ENCODE peak calls at places on chromosomes 6 and 20, in four cellular contexts. H is A549, P is HepG2, Q is GM12878. K is an unnamed sample.
A peak's percentile ranks its signal among the peaks of the same experiment; 100 is the strongest.

GRCh38 chr6:90025418-90026089 is 131.3 kb downstream of the GJA10 start:
- DNase-seq in H (peak; percentile 5), P (no peak), Q (no peak), K (peak; percentile 34)

GRCh38 chr6:153816306-153816845 is 222.7 kb upstream of the OPRM1 start:
- DNase-seq in H (no peak), P (no peak), Q (no peak), K (no peak)

GRCh38 chr20:59121714-59122376 is 41.8 kb upstream of the ZNF831 start:
- DNase-seq in H (no peak), P (no peak), Q (no peak), K (no peak)

GRCh38 chr6:273441-274111 is 18.7 kb upstream of the DUSP22 start:
- DNase-seq in H (no peak), P (no peak), Q (no peak), K (no peak)

GRCh38 chr6:119110601-119111548 is 32.4 kb upstream of the FAM184A start:
- DNase-seq in H (peak; percentile 37), P (peak; percentile 69), Q (peak; percentile 28), K (peak; percentile 64)

GRCh38 chr6:153831350-153832078 is 207.5 kb upstream of the OPRM1 start:
- DNase-seq in H (no peak), P (no peak), Q (no peak), K (no peak)

GRCh38 chr20:18279231-18279630 is 9.1 kb upstream of the ZNF133 start:
- DNase-seq in H (no peak), P (no peak), Q (no peak), K (peak; percentile 50)

GRCh38 chr6:26235240-26235730 is 129.7 kb upstream of the BTN3A2 start:
- DNase-seq in H (peak; percentile 37), P (no peak), Q (no peak), K (peak; percentile 48)

GRCh38 chr6:47029865-47030561 is 12.1 kb downstream of the ADGRF1 start:
- DNase-seq in H (no peak), P (no peak), Q (no peak), K (no peak)

GRCh38 chr6:77451466-77451865 is 11.8 kb downstream of the HTR1B start:
- DNase-seq in H (no peak), P (no peak), Q (no peak), K (no peak)

GRCh38 chr6:77450924-77451323 is 12.4 kb downstream of the HTR1B start:
- DNase-seq in H (no peak), P (no peak), Q (no peak), K (no peak)

GRCh38 chr6:77448546-77448945 is 14.7 kb downstream of the HTR1B start:
- DNase-seq in H (no peak), P (no peak), Q (no peak), K (no peak)

GRCh38 chr6:77445214-77445613 is 18.1 kb downstream of the HTR1B start:
- DNase-seq in H (no peak), P (no peak), Q (no peak), K (no peak)

GRCh38 chr6:77447254-77447653 is 16.0 kb downstream of the HTR1B start:
- DNase-seq in H (no peak), P (no peak), Q (no peak), K (no peak)
- TF ChIP-seq MAX in H (no peak), P (no peak), Q (no peak), K (no peak)

GRCh38 chr6:27494103-27494502 is 21.2 kb upstream of the ZNF184 start:
- DNase-seq in H (no peak), P (no peak), Q (no peak), K (no peak)

GRCh38 chr6:27500177-27500576 is 27.3 kb upstream of the ZNF184 start:
- DNase-seq in H (no peak), P (no peak), Q (no peak), K (no peak)

GRCh38 chr6:27494987-27495385 is 22.1 kb upstream of the ZNF184 start:
- DNase-seq in H (no peak), P (no peak), Q (no peak), K (peak; percentile 36)

GRCh38 chr6:27492776-27493175 is 19.9 kb upstream of the ZNF184 start:
- DNase-seq in H (no peak), P (no peak), Q (no peak), K (no peak)

DNA sequence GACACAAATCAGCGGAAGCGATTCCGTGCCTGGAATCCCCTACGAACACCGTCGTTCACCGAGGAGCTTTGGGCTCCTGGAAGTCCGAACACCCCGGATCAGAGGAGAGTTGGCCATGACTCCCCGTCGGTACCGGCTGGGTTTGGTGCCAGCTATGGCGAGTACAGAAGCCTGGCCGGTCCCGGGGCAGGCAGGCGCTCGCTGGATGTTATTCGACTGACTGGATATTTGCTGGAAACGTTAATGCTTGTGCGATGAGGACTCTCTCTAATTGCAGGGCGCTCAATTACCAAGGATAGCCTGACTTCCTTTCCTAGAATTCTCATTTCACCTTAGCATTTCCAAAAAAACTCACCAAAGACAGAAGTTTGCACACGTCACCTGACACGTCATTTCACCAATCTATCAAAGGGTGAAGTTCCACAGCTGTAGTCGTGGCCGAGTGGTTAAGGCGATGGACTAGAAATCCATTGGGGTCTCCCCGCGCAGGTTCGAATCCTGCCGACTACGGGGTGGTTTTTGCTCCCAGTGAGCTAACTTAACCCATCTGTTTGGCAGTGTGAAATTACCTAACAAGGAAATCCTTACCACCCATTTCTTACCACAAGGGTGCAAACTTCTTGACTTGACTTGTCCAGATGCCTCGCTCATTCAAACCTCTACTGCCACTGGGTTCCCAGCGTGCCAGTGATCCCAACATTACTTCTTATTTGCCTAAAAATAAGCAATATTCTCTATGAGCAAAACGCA is 22.7 kb upstream of the ZNF184 start:
- DNase-seq in H (peak; percentile 90), P (peak; percentile 80), Q (peak; percentile 64), K (peak; percentile 90)
- TF ChIP-seq POLR2A in H (no peak), P (no peak), Q (no peak), K (no peak)

GRCh38 chr6:96620851-96621250 is 57.9 kb downstream of the FHL5 start:
- DNase-seq in H (no peak), P (no peak), Q (no peak), K (no peak)
- TF ChIP-seq MYC in H (no peak), P (no peak), Q (no peak), K (no peak)

DNA sequence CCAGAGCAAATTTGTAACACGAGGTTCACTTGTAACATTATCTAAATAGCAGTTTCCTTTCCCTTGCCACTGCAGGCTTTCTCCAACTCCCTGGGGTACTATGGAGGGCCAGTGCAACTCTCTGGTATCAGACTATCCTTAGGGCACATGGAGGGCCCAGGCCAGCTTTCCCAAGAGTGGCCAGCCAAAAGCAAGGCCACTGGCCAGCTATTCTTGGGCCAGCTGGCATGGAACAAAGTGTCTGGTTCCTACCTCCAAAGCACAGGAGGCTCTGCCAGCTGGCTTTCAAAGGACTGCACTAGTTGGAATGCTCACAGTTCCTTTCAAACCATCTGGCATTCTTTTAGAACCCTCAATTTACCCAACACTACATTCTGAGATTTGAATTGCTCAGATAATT is 8.7 kb downstream of the RNF24 start:
- DNase-seq in H (no peak), P (no peak), Q (no peak), K (no peak)
- TF ChIP-seq MAX in H (no peak), P (no peak), Q (no peak), K (no peak)

GRCh38 chr6:144782634-144783033 is 497.5 kb downstream of the UTRN start:
- DNase-seq in H (no peak), P (no peak), Q (no peak), K (no peak)
- TF ChIP-seq POLR2A in H (no peak), P (no peak), Q (no peak), K (no peak)

DNA sequence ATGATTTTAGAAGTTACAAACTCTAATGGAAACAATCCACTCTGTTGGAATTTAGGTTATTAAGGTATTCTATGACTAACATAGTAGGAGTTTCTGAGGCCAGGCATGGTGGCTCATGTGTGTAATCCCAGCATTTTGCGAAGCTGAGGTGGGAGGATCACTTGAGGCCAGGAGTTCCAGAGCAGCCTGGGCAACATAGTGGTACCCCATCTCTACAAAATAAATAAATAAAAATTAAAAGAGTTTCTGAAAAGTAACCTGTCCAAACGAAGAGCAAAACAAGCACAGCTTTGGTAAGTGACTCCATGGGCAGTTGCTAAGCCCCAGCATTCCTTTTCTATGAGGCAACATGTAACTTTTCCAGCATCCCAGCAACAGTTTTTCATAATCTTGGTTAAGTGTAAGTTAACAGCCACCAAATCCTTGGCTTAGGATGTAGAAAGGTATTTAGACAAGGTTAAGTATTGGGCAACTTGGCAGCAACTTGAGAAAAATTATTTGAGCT is 86.3 kb downstream of the SOX4 start:
- DNase-seq in H (peak; percentile 33), P (no peak), Q (no peak), K (no peak)
- TF ChIP-seq MYC in H (no peak), P (no peak), Q (no peak), K (no peak)

DNA sequence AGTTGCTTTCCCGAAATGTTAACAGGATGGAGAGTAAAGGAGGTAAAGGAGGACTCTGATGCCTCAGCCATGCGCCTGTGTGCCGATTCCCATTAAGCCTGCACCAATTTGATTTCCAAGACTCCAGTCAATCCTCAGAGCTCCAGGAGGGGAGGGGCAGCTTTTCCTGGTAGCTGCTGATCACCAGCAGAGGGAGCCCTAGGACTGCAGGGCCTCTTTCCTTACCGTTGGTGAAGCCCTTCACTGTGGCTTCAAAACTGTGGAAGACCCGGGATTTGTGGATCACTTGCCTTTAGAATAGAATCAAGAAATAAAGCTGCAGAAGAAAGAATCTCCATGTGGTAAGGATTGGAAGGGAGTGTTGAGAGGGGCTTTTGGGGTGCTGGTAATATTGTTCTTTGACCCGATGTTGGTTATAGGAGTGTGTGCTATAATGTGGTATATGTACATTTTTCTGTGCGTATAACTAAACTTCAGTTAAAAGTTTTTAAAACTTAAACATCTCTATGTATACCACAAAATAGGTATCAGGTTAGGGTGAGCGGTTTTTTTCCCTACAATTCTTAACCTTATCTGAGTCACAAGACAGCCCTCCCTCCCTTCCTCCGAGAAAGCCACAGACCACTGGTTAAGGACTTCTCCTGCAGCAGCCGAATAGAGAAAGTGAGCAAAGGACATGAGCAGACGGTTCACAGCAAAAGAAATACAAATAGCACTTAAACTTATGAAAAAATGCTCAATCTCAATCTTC is 6.9 kb upstream of the OSER1 start:
- DNase-seq in H (peak; percentile 80), P (peak; percentile 82), Q (no peak), K (peak; percentile 76)
- TF ChIP-seq MAX in H (no peak), P (no peak), Q (no peak), K (no peak)

GRCh38 chr20:1894951-1895673 is at the start of gene SIRPA:
- DNase-seq in H (peak; percentile 43), P (no peak), Q (no peak), K (peak; percentile 81)
- TF ChIP-seq POLR2A in H (peak; percentile 49), P (no peak), Q (peak; percentile 38), K (no peak)

DNA sequence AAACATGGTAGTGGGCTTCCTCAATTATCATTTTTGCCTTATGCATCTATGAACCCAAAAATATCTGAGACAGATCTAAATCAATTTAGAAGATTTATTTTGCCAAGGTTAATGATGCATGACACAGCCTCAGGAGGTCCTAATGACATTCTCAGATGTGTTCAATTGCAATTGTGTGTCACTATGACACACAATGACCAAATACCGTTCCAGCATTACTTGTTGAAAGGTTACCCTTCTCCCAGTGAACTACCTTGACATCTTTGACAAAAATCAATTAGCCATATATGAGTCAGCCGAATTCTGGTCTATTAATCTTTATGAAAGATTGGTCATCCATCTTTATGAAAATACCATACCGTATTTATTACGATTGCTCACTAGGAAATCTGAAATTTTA is 592.5 kb upstream of the GJE1 start:
- DNase-seq in H (no peak), P (no peak), Q (no peak), K (no peak)
- TF ChIP-seq MYC in H (no peak), P (no peak), Q (no peak), K (no peak)